ENCODE peak calls at places on chromosomes 3 and 15, in four cellular contexts. X is H9, N is IMR-90, P is neuronal stem cell. Y is an unnamed sample.

GRCh38 chr3:145882416-145882815 is 278.6 kb downstream of the PLOD2 start:
- DNase-seq in X (no peak), N (no peak), P (no peak), Y (no peak)

GRCh38 chr3:131110087-131110486 is 83.4 kb downstream of the NEK11 start:
- DNase-seq in X (no peak), N (peak), P (no peak), Y (peak)

GRCh38 chr3:143295201-143296080 is 175.9 kb downstream of the CHST2 start:
- DNase-seq in X (no peak), N (no peak), P (no peak), Y (no peak)

GRCh38 chr3:13049400-13049799 is 23.8 kb downstream of the IQSEC1 start:
- DNase-seq in X (no peak), N (no peak), P (no peak), Y (no peak)

GRCh38 chr15:61228025-61228901 is 839 bp downstream of the RORA start:
- DNase-seq in X (peak), N (peak), P (peak), Y (peak)

GRCh38 chr15:60006203-60006782 is 2.2 kb downstream of the FOXB1 start:
- DNase-seq in X (peak), N (peak), P (peak), Y (peak)

GRCh38 chr3:39440316-39440715 is 27.2 kb upstream of the MOBP start:
- DNase-seq in X (no peak), N (no peak), P (no peak), Y (no peak)

GRCh38 chr3:180180795-180181194 is 144.1 kb upstream of the PEX5L start:
- DNase-seq in X (no peak), N (peak), P (no peak), Y (no peak)

GRCh38 chr3:180633722-180634121 is 31.8 kb downstream of the TTC14 start:
- DNase-seq in X (peak), N (no peak), P (no peak), Y (no peak)

GRCh38 chr3:129013491-129013891 is 12.4 kb downstream of the EFCC1 start:
- DNase-seq in X (no peak), N (no peak), P (no peak), Y (no peak)

GRCh38 chr3:69143605-69144004 is 21.2 kb upstream of the LMOD3 start:
- DNase-seq in X (no peak), N (peak), P (no peak), Y (no peak)

GRCh38 chr3:58009749-58010535 is 1.7 kb downstream of the FLNB start:
- DNase-seq in X (peak), N (no peak), P (no peak), Y (peak)

GRCh38 chr15:33729648-33730047 is 238.6 kb upstream of the CHRM5 start:
- DNase-seq in X (no peak), N (peak), P (no peak), Y (peak)

GRCh38 chr3:32184187-32184730 is 54.2 kb upstream of the CMTM8 start:
- DNase-seq in X (no peak), N (no peak), P (no peak), Y (no peak)

GRCh38 chr15:32993285-32993684 is 201.2 kb downstream of the FMN1 start:
- DNase-seq in X (no peak), N (no peak), P (no peak), Y (peak)

GRCh38 chr3:107524214-107525100 is 1.7 kb downstream of the BBX start:
- DNase-seq in X (peak), N (peak), P (peak), Y (peak)

GRCh38 chr3:107523361-107524213 is 825 bp downstream of the BBX start:
- DNase-seq in X (peak), N (peak), P (peak), Y (peak)

GRCh38 chr3:107522510-107523360 is at the start of gene BBX:
- DNase-seq in X (peak), N (peak), P (peak), Y (peak)

GRCh38 chr3:107525954-107526305 is 3.2 kb downstream of the BBX start:
- DNase-seq in X (no peak), N (no peak), P (no peak), Y (peak)

DNA sequence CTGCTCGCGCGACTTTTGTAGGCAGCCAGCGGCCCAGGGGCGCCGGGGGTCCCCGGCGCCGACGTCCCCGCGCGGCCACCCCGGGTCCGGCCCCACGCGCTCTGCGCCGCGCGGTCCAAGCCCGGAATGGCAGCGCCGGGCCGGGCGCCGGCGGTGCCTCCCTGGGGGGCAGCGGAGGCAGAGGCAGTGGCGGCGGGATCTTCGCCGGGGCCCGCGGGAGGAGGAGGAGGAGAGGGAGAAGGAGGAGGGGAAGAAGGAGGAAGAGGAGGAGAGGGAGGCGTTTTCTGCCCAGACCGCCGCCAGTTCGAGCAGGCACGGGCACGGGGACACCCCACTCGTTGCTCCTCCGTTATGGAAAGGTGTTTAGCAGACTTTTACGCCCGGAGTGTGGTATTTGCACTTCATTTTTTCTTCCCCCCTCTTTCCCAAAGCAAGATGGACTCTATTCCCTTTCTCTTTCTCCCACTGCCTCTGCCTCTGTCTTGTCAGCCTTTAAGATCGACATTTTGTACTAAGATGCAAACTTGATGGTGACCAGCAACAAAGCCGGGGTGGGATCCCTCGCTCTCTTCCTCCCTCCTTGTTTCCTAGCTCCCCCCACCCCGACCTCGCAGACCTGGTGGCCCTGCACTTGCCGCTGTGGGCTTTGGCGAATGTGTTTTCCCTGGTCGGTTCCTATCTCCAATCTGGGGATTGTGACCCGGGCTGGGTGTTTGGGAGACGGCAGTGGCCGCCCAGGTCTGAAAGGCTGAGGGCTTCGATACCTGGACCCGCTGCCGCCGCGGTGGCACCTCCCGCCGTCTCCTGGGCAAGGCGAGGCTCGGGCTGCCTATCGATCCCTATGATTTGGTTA is 2.6 kb downstream of the BBX start:
- DNase-seq in X (peak), N (no peak), P (peak), Y (peak)
- H4K91ac ChIP-seq in X (no peak), N (peak), P (no peak), Y (peak)

GRCh38 chr15:58628206-58629057 is 121.1 kb downstream of the ADAM10 start:
- DNase-seq in X (no peak), N (no peak), P (no peak), Y (peak)
- H4K91ac ChIP-seq in X (no peak), N (no peak), P (no peak), Y (no peak)

GRCh38 chr3:119357190-119357589 is 63.0 kb downstream of the ARHGAP31 start:
- DNase-seq in X (no peak), N (no peak), P (no peak), Y (no peak)
- H4K91ac ChIP-seq in X (no peak), N (no peak), P (no peak), Y (no peak)

GRCh38 chr15:99431661-99432091 is 134.1 kb upstream of the MEF2A start:
- DNase-seq in X (no peak), N (no peak), P (no peak), Y (no peak)
- H4K91ac ChIP-seq in X (no peak), N (no peak), P (no peak), Y (peak)

GRCh38 chr15:63560741-63561448 is 36.3 kb upstream of the FBXL22 start:
- DNase-seq in X (no peak), N (peak), P (no peak), Y (peak)
- H4K91ac ChIP-seq in X (no peak), N (no peak), P (no peak), Y (no peak)

DNA sequence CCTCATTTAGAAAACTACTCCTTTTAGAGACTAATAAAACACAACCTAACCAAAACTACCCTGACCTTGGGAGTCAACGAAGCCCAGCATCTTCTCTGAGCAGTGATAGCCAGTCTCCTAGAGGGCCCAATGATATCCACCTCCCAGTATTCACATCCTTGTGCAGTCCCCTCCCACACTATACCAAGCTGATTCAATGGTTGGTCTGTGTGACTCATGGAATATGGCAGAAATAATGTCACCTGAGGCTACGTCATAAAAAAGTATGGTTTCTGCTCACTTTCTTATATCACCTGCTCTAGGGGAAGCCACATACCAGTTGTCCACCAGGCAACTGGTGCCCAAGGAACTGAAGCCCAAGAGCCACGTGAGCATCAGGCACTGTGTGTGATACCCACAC is 21.4 kb upstream of the USF3 start:
- DNase-seq in X (no peak), N (no peak), P (no peak), Y (no peak)
- H4K91ac ChIP-seq in X (no peak), N (no peak), P (no peak), Y (no peak)

GRCh38 chr3:183619624-183620274 is 15.7 kb upstream of the KLHL24 start:
- DNase-seq in X (no peak), N (no peak), P (no peak), Y (no peak)
- H4K91ac ChIP-seq in X (no peak), N (no peak), P (no peak), Y (no peak)

DNA sequence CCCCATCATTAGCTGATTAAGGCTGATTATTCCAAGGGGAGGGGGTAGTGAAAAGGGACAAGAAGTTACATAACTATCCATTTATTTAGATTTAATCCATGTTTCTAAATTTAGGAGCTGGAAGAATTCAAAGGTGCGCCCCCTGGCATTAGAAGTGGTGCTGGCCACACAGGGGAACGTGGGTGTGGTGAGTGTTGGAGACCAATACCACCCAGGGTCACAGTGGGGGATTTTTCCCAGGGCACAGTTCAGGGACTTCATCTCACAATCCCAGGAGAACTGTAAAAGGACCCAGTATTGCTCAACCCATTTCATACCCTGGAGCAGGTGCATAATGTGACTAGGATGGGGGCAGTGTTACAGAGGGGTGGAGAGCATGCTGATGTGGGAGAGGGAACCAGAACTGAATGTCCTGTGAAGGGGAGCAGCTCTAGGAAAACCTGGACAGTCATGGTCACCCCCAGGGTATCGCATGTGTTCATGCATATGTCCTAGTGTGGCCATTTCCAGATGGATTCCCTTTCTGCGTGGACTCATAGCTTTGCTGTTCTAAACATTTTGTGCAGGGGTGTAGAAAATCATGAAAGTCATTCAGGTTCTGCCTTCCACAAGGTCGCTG is 110.3 kb downstream of the LSM3 start:
- DNase-seq in X (no peak), N (no peak), P (no peak), Y (no peak)
- H4K91ac ChIP-seq in X (no peak), N (no peak), P (no peak), Y (no peak)

GRCh38 chr3:9731206-9732079 is at the start of gene BRPF1:
- DNase-seq in X (peak), N (peak), P (peak), Y (peak)

GRCh38 chr3:9730747-9731205 is 759 bp upstream of the BRPF1 start:
- DNase-seq in X (no peak), N (no peak), P (no peak), Y (no peak)

GRCh38 chr3:9729419-9729818 is 2.1 kb upstream of the BRPF1 start:
- DNase-seq in X (no peak), N (no peak), P (no peak), Y (no peak)

GRCh38 chr3:9732753-9733115 is 1.2 kb downstream of the BRPF1 start:
- DNase-seq in X (no peak), N (peak), P (no peak), Y (peak)

DNA sequence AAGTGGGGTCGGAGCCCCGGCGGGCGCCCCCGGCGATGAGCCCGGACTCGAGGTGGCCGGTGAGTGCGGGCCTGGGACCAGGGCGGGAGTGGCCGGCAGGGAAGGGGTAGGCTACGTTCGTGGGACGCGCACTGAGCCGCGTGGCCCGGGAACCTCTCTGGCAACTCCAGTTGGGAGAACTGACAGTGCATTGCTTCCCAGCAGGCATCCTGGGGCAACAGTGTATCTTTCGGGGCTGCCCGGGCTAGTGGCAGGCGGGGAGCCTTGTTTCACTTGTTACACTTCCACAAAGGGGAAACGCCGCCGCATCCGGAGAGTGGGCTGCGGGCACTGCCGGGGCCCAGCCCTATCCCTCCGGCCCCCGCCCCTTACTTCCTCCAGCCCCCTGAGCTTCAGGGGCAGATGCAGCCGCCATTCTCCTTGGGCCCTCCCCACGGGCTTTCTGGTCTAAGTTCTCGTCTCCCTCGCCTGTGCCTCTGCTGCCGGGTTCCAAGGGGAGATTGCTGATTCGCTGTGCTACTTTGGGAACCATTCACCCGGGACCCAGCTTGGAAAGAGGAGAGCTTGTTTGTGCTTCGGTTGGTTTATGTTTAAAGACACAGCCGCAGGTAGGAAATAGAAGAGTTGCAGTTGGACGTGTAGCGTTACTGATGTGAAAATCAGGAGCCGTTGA is 681 bp downstream of the BRPF1 start:
- DNase-seq in X (no peak), N (no peak), P (no peak), Y (peak)
- H4K91ac ChIP-seq in X (peak), N (no peak), P (no peak), Y (peak)

DNA sequence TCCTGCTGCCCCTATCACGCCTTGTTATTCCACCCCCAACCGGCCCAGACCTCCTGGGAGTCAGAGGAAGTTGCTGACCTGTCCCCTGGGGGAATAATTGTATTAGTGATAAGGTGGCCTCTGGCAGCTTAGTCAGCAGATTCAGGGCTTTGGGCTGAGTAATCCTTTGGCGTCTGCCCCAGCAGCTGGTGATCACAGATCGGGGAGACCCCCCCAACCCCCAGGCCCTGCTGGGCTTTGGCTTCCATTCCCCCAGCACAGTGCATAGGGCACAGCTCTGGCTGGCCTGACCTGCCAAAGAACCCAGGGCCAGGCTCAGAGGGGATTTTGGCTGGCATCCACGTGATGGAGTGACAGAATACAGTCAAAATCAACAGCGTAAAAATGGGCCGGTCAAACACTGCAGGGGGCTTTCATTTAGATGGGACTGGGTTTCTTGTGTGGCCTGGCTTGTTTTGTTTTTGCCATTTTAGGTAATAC is 3.9 kb upstream of the NR2E3 start:
- DNase-seq in X (no peak), N (peak), P (no peak), Y (peak)
- H4K91ac ChIP-seq in X (no peak), N (no peak), P (no peak), Y (no peak)

Y was measured in mesenchymal stem cell.